ENCODE peak calls at places on chromosomes 4 and X, in five cellular contexts. J is IMR-90, Q is spleen, G is gastrocnemius medialis, I is ovary. A is an unnamed sample.

GRCh38 chr4:152304220-152304619 is 231.7 kb downstream of the FBXW7 start:
- DNase-seq in I (no peak), J (peak), Q (no peak), G (no peak), A (no peak)

GRCh38 chr4:173273956-173274355 is 60.2 kb downstream of the HMGB2 start:
- DNase-seq in J (peak), Q (no peak), G (no peak), I (no peak), A (no peak)

GRCh38 chr4:69750346-69750745 is 10.1 kb downstream of the SULT1B1 start:
- DNase-seq in J (no peak), Q (no peak), G (no peak), I (no peak), A (no peak)

GRCh38 chr4:20698382-20698781 is 1.9 kb upstream of the PACRGL start:
- DNase-seq in J (no peak), I (no peak), G (no peak), Q (no peak), A (no peak)

GRCh38 chr4:9765091-9765490 is 16.3 kb upstream of the DRD5 start:
- DNase-seq in G (no peak), I (no peak), Q (no peak), J (peak), A (peak)

GRCh38 chrX:13897571-13897970 is 80.7 kb upstream of the GPM6B start:
- DNase-seq in G (no peak), J (no peak), I (no peak), Q (no peak), A (no peak)

GRCh38 chr4:127505203-127505602 is 127.6 kb upstream of the INTU start:
- DNase-seq in G (no peak), I (peak), Q (no peak), J (peak), A (peak)

GRCh38 chrX:43508694-43509093 is 147.4 kb upstream of the MAOA start:
- DNase-seq in G (no peak), I (no peak), Q (no peak), J (no peak), A (no peak)

GRCh38 chr4:107853444-107854325 is 29.0 kb downstream of the SGMS2 start:
- DNase-seq in J (peak), I (no peak), Q (no peak), G (no peak), A (no peak)

GRCh38 chr4:102586644-102587021 is 85.5 kb downstream of the NFKB1 start:
- DNase-seq in G (no peak), J (no peak), I (no peak), Q (no peak), A (no peak)

GRCh38 chr4:27770895-27771294 is 910.3 kb downstream of the STIM2 start:
- DNase-seq in J (no peak), Q (no peak), G (no peak), I (no peak), A (no peak)

GRCh38 chrX:318739-319578 is at the start of gene GTPBP6:
- DNase-seq in I (peak), Q (peak), J (peak), G (peak), A (peak)

GRCh38 chr4:15704145-15704544 is 1.3 kb downstream of the BST1 start:
- DNase-seq in J (no peak), I (no peak), Q (no peak), G (no peak), A (no peak)

GRCh38 chr4:122450847-122451246 is 5.7 kb downstream of the IL2 start:
- DNase-seq in J (peak), I (no peak), G (no peak), Q (no peak), A (no peak)

GRCh38 chr4:8044699-8045098 is 105.0 kb upstream of the AFAP1 start:
- DNase-seq in J (no peak), Q (no peak), I (no peak), G (no peak), A (no peak)

DNA sequence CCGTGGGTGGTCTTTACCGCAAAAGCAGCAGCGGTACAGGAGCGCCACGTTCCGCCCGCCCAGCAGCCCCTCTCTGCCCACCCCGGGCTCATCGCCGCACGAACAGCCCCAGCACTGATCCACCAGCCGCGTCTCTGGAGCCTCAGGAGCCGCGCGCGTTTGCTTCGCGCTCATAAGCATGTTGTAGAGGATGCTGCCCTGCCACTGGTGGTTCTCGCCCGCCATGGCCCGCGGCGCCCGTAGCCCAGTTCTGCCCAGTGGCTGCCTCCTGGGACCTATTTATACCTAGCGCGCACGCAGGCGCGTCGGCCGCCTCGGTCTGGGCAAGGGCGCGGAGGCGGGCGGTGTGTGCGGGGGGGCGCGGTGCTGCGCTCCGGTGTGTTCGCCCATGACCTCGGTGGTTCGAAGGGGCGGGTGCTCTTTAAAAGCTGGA is at the start of gene NR0B1:
- DNase-seq in Q (peak), G (no peak), J (no peak), I (peak), A (no peak)
- TF ChIP-seq POLR2A in Q (no peak), G (no peak), J (no peak), I (no peak), A (no peak)

GRCh38 chr4:179124957-179125356 is 1682.7 kb upstream of the AGA start:
- DNase-seq in I (no peak), Q (no peak), G (no peak), J (no peak), A (no peak)
- H3K27ac ChIP-seq in I (no peak), Q (no peak), G (no peak), J (no peak), A (no peak)

GRCh38 chr4:128850252-128850651 is 40.8 kb downstream of the JADE1 start:
- DNase-seq in Q (no peak), I (no peak), G (no peak), J (no peak), A (no peak)

GRCh38 chr4:128847074-128847724 is 37.7 kb downstream of the JADE1 start:
- DNase-seq in Q (peak), I (no peak), J (peak), G (no peak), A (no peak)

GRCh38 chr4:128846063-128846462 is 36.6 kb downstream of the JADE1 start:
- DNase-seq in I (no peak), J (no peak), G (peak), Q (no peak), A (no peak)

GRCh38 chr4:128844931-128845330 is 35.4 kb downstream of the JADE1 start:
- DNase-seq in J (no peak), G (no peak), Q (no peak), I (peak), A (peak)

DNA sequence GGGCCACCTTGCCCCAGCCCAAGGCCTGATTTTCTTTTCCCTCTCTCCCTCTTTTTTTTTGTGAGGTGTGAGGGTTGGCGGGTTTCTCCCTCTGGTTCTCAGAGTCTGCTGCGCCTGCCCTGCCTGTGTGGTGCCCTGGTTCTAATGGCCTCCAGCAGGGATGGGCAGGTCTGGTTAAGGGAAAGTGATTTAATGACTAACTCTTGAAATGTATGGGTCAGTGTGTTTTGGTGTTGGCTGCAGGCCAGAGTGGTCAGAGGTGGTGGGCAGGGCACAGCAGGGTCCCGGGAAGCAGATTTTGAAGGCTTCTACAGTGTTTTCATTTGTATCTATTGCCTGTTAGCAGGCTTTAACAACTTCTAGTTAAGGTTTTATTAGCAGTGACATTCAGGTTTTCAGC is 39.0 kb downstream of the JADE1 start:
- DNase-seq in Q (no peak), G (no peak), J (no peak), I (no peak), A (no peak)
- TF ChIP-seq POLR2A in Q (no peak), G (no peak), J (no peak), I (no peak), A (no peak)

DNA sequence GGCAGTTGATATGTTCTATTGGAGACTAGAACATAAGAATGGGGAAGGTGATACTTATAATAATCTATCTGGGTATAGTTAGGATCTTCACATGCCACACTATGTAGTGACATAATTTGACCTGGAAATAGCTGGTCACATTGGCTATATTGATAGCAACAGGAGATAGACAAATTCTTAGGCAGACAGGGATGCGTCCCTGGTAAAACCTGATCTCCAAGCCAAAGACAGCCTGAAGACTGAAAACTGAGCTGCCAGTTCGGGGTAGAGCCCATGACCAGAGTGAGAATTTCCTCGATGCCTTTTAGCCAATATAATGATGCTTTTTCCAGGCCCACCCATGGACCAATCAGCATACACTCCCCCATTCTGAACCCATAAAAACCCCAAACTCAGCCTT is 12.6 kb upstream of the CXCL2 start:
- DNase-seq in J (no peak), Q (no peak), I (no peak), G (no peak), A (no peak)
- H3K27ac ChIP-seq in J (no peak), Q (no peak), I (no peak), G (peak), A (peak)

GRCh38 chr4:38144029-38144428 is 183.8 kb downstream of the PTTG2 start:
- DNase-seq in I (no peak), Q (no peak), G (no peak), J (peak), A (no peak)
- TF ChIP-seq POLR2A in I (no peak), Q (no peak), G (no peak), J (no peak), A (no peak)

GRCh38 chr4:45102716-45103115 is 376.4 kb upstream of the GNPDA2 start:
- DNase-seq in G (no peak), J (no peak), I (no peak), Q (no peak), A (no peak)

GRCh38 chr4:45099471-45099870 is 373.1 kb upstream of the GNPDA2 start:
- DNase-seq in G (no peak), Q (no peak), I (no peak), J (no peak), A (no peak)

DNA sequence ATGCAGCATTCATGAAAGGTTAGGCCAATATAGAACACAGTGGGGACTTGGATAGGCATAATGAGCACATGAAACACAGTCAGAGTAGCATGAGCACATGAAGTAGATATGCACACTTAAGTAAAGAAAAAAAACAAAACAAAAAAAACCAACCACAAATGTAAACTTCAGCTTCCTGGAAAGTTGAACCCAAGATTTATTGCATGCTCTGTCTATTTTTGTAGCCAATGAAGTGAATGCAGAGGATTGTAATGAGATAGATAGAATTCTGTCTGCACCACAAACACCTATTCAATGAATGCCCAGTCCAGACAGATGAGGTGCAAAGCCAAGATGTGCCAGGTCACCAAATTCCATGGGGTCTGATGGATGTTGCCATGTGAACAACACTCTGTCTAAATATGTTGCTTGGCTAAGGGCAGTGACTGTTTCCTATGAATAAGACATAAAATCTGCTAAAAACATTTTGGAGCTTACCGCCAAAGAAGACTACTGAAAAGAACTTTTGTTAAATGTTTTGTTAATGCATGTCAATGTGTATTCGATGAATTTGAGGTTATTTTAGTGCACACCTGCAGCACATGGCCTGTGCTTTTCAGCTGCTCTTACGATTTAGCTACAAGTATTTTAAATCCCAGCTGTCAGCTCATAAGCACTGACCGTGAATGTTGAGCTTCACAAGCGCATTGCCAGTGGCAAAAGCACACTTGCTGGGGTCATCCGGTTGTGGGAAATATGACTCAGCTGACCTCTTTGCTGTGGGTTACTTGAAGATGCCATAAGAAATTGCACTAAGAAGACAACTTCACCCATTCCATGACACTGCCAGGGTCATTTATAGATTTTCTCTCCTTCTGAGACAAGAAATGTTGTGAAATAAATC is 374.8 kb upstream of the GNPDA2 start:
- DNase-seq in Q (no peak), I (no peak), G (no peak), J (no peak), A (no peak)
- H3K27ac ChIP-seq in Q (no peak), I (no peak), G (no peak), J (no peak), A (no peak)

GRCh38 chrX:66163849-66164401 is at the start of gene HEPH:
- DNase-seq in Q (no peak), I (peak), J (peak), G (no peak), A (no peak)
- TF ChIP-seq POLR2A in Q (no peak), I (no peak), J (no peak), G (no peak), A (no peak)